ENCODE peak calls at places on chromosomes 13 and 19, in eight cellular contexts. Z, W, U, N, O, A, J and H are unnamed samples.

GRCh38 chr13:40344270-40345148 is 321.9 kb downstream of the FOXO1 start:
- DNase-seq in Z (no peak), W (no peak), U (no peak), N (no peak), O (no peak), A (no peak), J (no peak), H (no peak)

GRCh38 chr19:34480971-34481821 is at the start of gene WTIP:
- DNase-seq in Z (peak), W (no peak), U (peak), N (peak), O (peak), A (peak), J (peak), H (peak)

GRCh38 chr19:50896591-50897190 is 14.5 kb downstream of the KLK4 start:
- DNase-seq in Z (no peak), W (no peak), U (no peak), N (no peak), O (no peak), A (peak), J (peak), H (no peak)

GRCh38 chr13:27728271-27728670 is 64.0 kb upstream of the GSX1 start:
- DNase-seq in Z (peak), W (no peak), U (no peak), N (peak), O (peak), A (peak), J (no peak), H (no peak)

GRCh38 chr13:39364797-39365468 is 238.1 kb downstream of the LHFPL6 start:
- DNase-seq in Z (no peak), W (no peak), U (no peak), N (peak), O (no peak), A (peak), J (peak), H (no peak)

GRCh38 chr13:35630551-35631275 is 154.2 kb upstream of the MAB21L1 start:
- DNase-seq in Z (peak), W (no peak), U (peak), N (peak), O (peak), A (peak), J (peak), H (no peak)

GRCh38 chr19:13164370-13165090 is 14.3 kb downstream of the IER2 start:
- DNase-seq in Z (peak), W (peak), U (peak), N (peak), O (peak), A (peak), J (peak), H (peak)

GRCh38 chr13:29621401-29621800 is 25.9 kb upstream of the SLC7A1 start:
- DNase-seq in Z (no peak), W (no peak), U (no peak), N (no peak), O (no peak), A (no peak), J (peak), H (no peak)

GRCh38 chr13:99723847-99724246 is 222.6 kb downstream of the TM9SF2 start:
- DNase-seq in Z (no peak), W (no peak), U (no peak), N (peak), O (no peak), A (no peak), J (no peak), H (no peak)
- H3K9ac ChIP-seq in Z (no peak), W (no peak), U (no peak), N (no peak), O (no peak), A (no peak), J (no peak), H (no peak)

GRCh38 chr19:11052391-11052790 is 36.9 kb upstream of the LDLR start:
- DNase-seq in Z (no peak), W (no peak), U (no peak), N (no peak), O (no peak), A (no peak), J (no peak), H (no peak)
- H3K27ac ChIP-seq in Z (no peak), W (no peak), U (no peak), N (no peak), O (no peak), A (no peak), J (no peak), H (no peak)

DNA sequence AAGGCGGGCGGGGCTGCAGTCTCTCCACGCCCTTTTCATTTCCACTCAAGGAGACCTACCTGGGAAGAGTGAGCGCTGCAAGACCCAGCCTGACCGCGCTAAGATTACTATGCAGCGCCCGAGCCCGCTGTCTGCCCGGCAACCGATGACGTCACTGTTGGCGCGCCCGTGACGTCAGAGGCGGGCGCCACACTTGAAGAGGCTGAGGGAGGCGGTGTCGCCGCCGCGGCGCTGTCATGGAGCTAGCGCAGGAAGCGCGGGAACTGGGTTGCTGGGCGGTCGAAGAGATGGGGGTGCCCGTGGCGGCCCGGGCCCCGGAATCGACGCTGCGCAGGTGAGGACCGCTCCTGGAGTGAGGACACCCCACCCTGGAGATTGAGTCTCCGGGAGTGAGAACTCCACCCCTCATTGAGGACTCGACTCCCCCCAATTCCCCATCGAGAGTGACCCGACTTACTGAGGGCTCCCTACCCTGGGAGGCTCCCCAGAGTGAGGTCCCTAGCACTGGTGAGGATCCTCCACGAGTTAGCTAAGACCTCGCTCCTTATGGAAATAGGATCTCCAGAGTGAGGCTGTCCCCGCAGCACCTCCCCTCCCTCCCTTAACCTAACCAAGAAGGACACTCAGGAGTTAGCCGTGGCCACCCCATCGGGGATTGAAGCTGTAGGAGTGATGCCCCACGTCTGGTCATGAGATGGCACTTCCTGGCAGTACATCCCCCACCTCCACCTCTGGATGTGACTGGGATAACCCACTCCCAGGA is at the start of gene HAUS5:
- DNase-seq in Z (peak), W (peak), U (peak), N (peak), O (peak), A (peak), J (peak), H (peak)
- TF ChIP-seq CTCF in Z (no peak), W (peak), U (no peak), N (peak), O (no peak), A (no peak), J (peak), H (peak)

DNA sequence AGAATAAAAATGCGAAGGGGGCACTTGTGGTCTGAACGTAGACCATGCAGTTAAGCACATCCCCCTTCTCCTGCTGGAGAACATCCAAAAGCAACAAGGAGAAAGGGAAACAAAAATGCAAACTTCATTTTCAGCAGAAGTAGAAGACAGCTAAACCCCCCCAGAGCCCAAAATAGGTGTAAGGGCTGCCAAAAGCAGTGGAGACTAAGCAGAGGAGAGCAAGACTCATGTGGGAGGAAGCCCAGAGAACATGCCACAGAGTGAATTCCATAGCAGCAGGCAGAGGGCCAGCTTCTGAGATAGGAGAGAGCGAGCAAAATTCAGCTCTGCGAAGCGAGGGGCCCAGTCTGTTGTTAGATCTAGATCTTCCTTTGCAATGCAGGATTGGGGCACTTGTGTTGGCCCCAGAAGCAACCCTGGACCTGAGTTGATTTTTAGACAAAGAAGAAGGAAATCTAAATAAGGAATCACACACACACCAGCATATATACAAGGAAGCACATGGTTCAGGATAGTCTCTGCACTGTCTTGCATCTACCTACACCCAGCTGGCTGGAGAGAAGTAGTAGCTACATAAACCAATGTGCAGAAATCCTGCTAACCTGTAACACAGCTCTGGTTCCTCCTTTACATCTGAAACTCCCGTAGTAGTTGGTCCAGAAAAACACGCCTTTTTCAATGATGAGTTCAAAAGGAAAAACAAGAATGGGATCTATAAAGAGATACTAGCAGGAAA is 199.6 kb downstream of the SPRY2 start:
- DNase-seq in Z (peak), W (no peak), U (peak), N (peak), O (no peak), A (no peak), J (peak), H (no peak)
- H3K9ac ChIP-seq in Z (no peak), W (no peak), U (no peak), N (no peak), O (no peak), A (no peak), J (peak), H (no peak)

GRCh38 chr19:46033401-46033800 is 7.4 kb downstream of the IGFL4 start:
- DNase-seq in Z (no peak), W (no peak), U (no peak), N (no peak), O (no peak), A (no peak), J (no peak), H (no peak)

GRCh38 chr19:46035546-46035945 is 5.3 kb downstream of the IGFL4 start:
- DNase-seq in Z (no peak), W (no peak), U (no peak), N (no peak), O (no peak), A (no peak), J (no peak), H (no peak)

GRCh38 chr19:46036745-46037126 is 4.1 kb downstream of the IGFL4 start:
- DNase-seq in Z (no peak), W (no peak), U (no peak), N (no peak), O (no peak), A (no peak), J (no peak), H (no peak)

GRCh38 chr19:46032597-46033025 is 8.2 kb downstream of the IGFL4 start:
- DNase-seq in Z (no peak), W (no peak), U (no peak), N (no peak), O (no peak), A (no peak), J (no peak), H (no peak)

GRCh38 chr19:46035986-46036744 is 4.6 kb downstream of the IGFL4 start:
- DNase-seq in Z (peak), W (no peak), U (no peak), N (no peak), O (no peak), A (no peak), J (no peak), H (no peak)
- H3K27ac ChIP-seq in Z (no peak), W (no peak), U (no peak), N (no peak), O (no peak), A (no peak), J (no peak), H (no peak)

GRCh38 chr13:102657630-102658029 is 37.2 kb downstream of the METTL21C start:
- DNase-seq in Z (no peak), W (no peak), U (no peak), N (no peak), O (no peak), A (no peak), J (no peak), H (no peak)
- TF ChIP-seq CTCF in Z (peak), W (peak), U (peak), N (peak), O (peak), A (peak), J (peak), H (peak)